ENCODE peak calls at places on chromosomes 3 and 15, in six cellular contexts. One of them, this sample, is unnamed.

GRCh38 chr3:136366289-136366688 is 116.1 kb downstream of the PCCB start:
- DNase-seq in fibroblast of lung: peak; percentile 29
- DNase-seq in heart right ventricle: no peak
- DNase-seq in hepatocyte: no peak
- DNase-seq in gastrocnemius medialis: no peak
- DNase-seq in H9: no peak
- DNase-seq in this sample: peak; percentile 21

GRCh38 chr3:72130565-72130964 is 345.6 kb upstream of the PROK2 start:
- DNase-seq in fibroblast of lung: no peak
- DNase-seq in heart right ventricle: no peak
- DNase-seq in hepatocyte: no peak
- DNase-seq in gastrocnemius medialis: no peak
- DNase-seq in H9: no peak
- DNase-seq in this sample: no peak

GRCh38 chr3:79835701-79836100 is 67.9 kb upstream of the ROBO1 start:
- DNase-seq in fibroblast of lung: no peak
- DNase-seq in heart right ventricle: no peak
- DNase-seq in hepatocyte: no peak
- DNase-seq in gastrocnemius medialis: no peak
- DNase-seq in H9: no peak
- DNase-seq in this sample: no peak

GRCh38 chr3:43223670-43224364 is 62.5 kb upstream of the SNRK start:
- DNase-seq in fibroblast of lung: no peak
- DNase-seq in heart right ventricle: no peak
- DNase-seq in hepatocyte: no peak
- DNase-seq in gastrocnemius medialis: no peak
- DNase-seq in H9: no peak
- DNase-seq in this sample: no peak

GRCh38 chr3:177615015-177615414 is 417.7 kb upstream of the TBL1XR1 start:
- DNase-seq in fibroblast of lung: peak; percentile 99
- DNase-seq in heart right ventricle: peak; percentile 62
- DNase-seq in hepatocyte: no peak
- DNase-seq in gastrocnemius medialis: peak; percentile 52
- DNase-seq in H9: no peak
- DNase-seq in this sample: peak; percentile 69

GRCh38 chr3:103337179-103337845 is 902.5 kb downstream of the ZPLD1 start:
- DNase-seq in fibroblast of lung: no peak
- DNase-seq in heart right ventricle: no peak
- DNase-seq in hepatocyte: no peak
- DNase-seq in gastrocnemius medialis: no peak
- DNase-seq in H9: no peak
- DNase-seq in this sample: no peak

GRCh38 chr3:37601832-37602231 is 259.8 kb upstream of the CTDSPL start:
- DNase-seq in fibroblast of lung: no peak
- DNase-seq in heart right ventricle: no peak
- DNase-seq in hepatocyte: no peak
- DNase-seq in gastrocnemius medialis: no peak
- DNase-seq in H9: no peak
- DNase-seq in this sample: no peak

GRCh38 chr3:84600703-84601225 is 358.0 kb upstream of the CADM2 start:
- DNase-seq in fibroblast of lung: no peak
- DNase-seq in heart right ventricle: no peak
- DNase-seq in hepatocyte: no peak
- DNase-seq in gastrocnemius medialis: no peak
- DNase-seq in H9: no peak
- DNase-seq in this sample: no peak

GRCh38 chr3:148459931-148460513 is 237.7 kb upstream of the AGTR1 start:
- DNase-seq in fibroblast of lung: no peak
- DNase-seq in heart right ventricle: no peak
- DNase-seq in hepatocyte: no peak
- DNase-seq in gastrocnemius medialis: no peak
- DNase-seq in H9: no peak
- DNase-seq in this sample: no peak

GRCh38 chr15:58393196-58393790 is 38.5 kb upstream of the LIPC start:
- DNase-seq in fibroblast of lung: peak; percentile 49
- DNase-seq in heart right ventricle: no peak
- DNase-seq in hepatocyte: peak; percentile 71
- DNase-seq in gastrocnemius medialis: no peak
- DNase-seq in H9: no peak
- DNase-seq in this sample: no peak

GRCh38 chr3:129013491-129013891 is 12.4 kb downstream of the EFCC1 start:
- DNase-seq in fibroblast of lung: no peak
- DNase-seq in heart right ventricle: no peak
- DNase-seq in hepatocyte: no peak
- DNase-seq in gastrocnemius medialis: no peak
- DNase-seq in H9: no peak
- DNase-seq in this sample: no peak

GRCh38 chr3:15520804-15521572 is 518 bp downstream of the COLQ start:
- DNase-seq in fibroblast of lung: no peak
- DNase-seq in heart right ventricle: no peak
- DNase-seq in hepatocyte: no peak
- DNase-seq in gastrocnemius medialis: peak; percentile 27
- DNase-seq in H9: no peak
- DNase-seq in this sample: no peak

GRCh38 chr3:5002174-5002870 is 23.1 kb downstream of the BHLHE40 start:
- DNase-seq in fibroblast of lung: no peak
- DNase-seq in heart right ventricle: no peak
- DNase-seq in hepatocyte: no peak
- DNase-seq in gastrocnemius medialis: no peak
- DNase-seq in H9: no peak
- DNase-seq in this sample: no peak

GRCh38 chr3:126685493-126685892 is 18.5 kb upstream of the CHCHD6 start:
- DNase-seq in fibroblast of lung: peak; percentile 20
- DNase-seq in heart right ventricle: no peak
- DNase-seq in hepatocyte: no peak
- DNase-seq in gastrocnemius medialis: no peak
- DNase-seq in H9: no peak
- DNase-seq in this sample: no peak

GRCh38 chr3:181567446-181568075 is 144.2 kb upstream of the SOX2 start:
- DNase-seq in fibroblast of lung: peak; percentile 78
- DNase-seq in heart right ventricle: no peak
- DNase-seq in hepatocyte: no peak
- DNase-seq in gastrocnemius medialis: no peak
- DNase-seq in H9: no peak
- DNase-seq in this sample: peak; percentile 80

GRCh38 chr3:181631901-181632300 is 79.8 kb upstream of the SOX2 start:
- DNase-seq in fibroblast of lung: no peak
- DNase-seq in heart right ventricle: no peak
- DNase-seq in hepatocyte: no peak
- DNase-seq in gastrocnemius medialis: no peak
- DNase-seq in H9: no peak
- DNase-seq in this sample: no peak

GRCh38 chr3:149830902-149831301 is 17.9 kb downstream of the RNF13 start:
- DNase-seq in fibroblast of lung: no peak
- DNase-seq in heart right ventricle: no peak
- DNase-seq in hepatocyte: no peak
- DNase-seq in gastrocnemius medialis: no peak
- DNase-seq in H9: no peak
- DNase-seq in this sample: no peak

GRCh38 chr3:123620338-123620737 is 35.5 kb upstream of the HACD2 start:
- DNase-seq in fibroblast of lung: peak; percentile 63
- DNase-seq in heart right ventricle: no peak
- DNase-seq in hepatocyte: no peak
- DNase-seq in gastrocnemius medialis: no peak
- DNase-seq in H9: no peak
- DNase-seq in this sample: no peak

GRCh38 chr3:123621510-123622189 is 36.8 kb upstream of the HACD2 start:
- DNase-seq in fibroblast of lung: no peak
- DNase-seq in heart right ventricle: no peak
- DNase-seq in hepatocyte: no peak
- DNase-seq in gastrocnemius medialis: no peak
- DNase-seq in H9: no peak
- DNase-seq in this sample: no peak

GRCh38 chr3:123616593-123616992 is 31.7 kb upstream of the HACD2 start:
- DNase-seq in fibroblast of lung: no peak
- DNase-seq in heart right ventricle: no peak
- DNase-seq in hepatocyte: no peak
- DNase-seq in gastrocnemius medialis: no peak
- DNase-seq in H9: no peak
- DNase-seq in this sample: no peak

GRCh38 chr3:123618076-123618703 is 33.3 kb upstream of the HACD2 start:
- DNase-seq in fibroblast of lung: no peak
- DNase-seq in heart right ventricle: no peak
- DNase-seq in hepatocyte: no peak
- DNase-seq in gastrocnemius medialis: no peak
- DNase-seq in H9: no peak
- DNase-seq in this sample: no peak

DNA sequence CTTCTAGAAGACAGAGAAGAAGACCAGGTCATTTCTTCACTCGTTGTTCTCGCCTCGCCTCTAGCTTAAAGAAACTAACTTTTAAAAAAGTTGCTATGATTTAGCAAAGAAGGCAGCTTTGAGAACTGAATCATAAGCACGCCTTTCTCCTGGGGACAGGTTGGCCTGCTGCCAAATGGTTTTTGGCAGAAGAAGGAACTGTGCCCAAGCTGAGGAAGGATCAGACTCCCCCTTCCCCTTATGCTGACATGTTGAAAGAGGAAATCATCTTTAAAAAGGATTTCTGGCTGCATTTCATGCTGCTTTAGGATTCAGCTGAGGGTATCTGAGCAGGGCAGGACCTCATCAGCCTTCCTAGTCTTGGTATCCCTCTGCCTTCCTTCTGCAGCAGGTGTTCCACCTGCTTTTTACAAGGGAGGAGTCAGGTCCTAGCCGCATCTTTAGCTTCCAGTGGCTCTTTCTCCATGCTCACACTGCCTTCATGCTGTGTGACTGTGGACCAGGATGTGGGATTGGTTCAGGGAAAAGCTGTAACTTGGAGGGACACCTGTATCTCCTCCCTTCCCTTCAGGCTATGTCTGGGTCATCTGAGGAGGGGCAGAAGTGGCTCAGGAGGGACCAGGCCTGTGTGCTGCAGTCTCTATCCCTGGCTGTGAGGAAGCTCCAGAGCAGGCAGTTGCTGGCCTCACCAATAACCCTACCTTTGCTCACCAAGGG is 34.1 kb upstream of the HACD2 start:
- DNase-seq in fibroblast of lung: peak; percentile 74
- DNase-seq in heart right ventricle: peak; percentile 73
- DNase-seq in hepatocyte: peak; percentile 58
- DNase-seq in gastrocnemius medialis: peak; percentile 44
- DNase-seq in H9: no peak
- DNase-seq in this sample: peak; percentile 41
- H3K27ac ChIP-seq in fibroblast of lung: peak overlapping the region; percentile 6
- H3K27ac ChIP-seq in heart right ventricle: no peak overlapping the region
- H3K27ac ChIP-seq in hepatocyte: no peak overlapping the region
- H3K27ac ChIP-seq in gastrocnemius medialis: no peak overlapping the region
- H3K27ac ChIP-seq in H9: no peak overlapping the region
- H3K27ac ChIP-seq in this sample: no peak overlapping the region

GRCh38 chr3:10758304-10759037 is 57.6 kb upstream of the SLC6A11 start:
- DNase-seq in fibroblast of lung: peak; percentile 59
- DNase-seq in heart right ventricle: peak; percentile 22
- DNase-seq in hepatocyte: peak; percentile 84
- DNase-seq in gastrocnemius medialis: no peak
- DNase-seq in H9: peak; percentile 81
- DNase-seq in this sample: peak; percentile 31
- TF ChIP-seq CTCF in fibroblast of lung: peak; percentile 37
- TF ChIP-seq CTCF in heart right ventricle: peak; percentile 76
- TF ChIP-seq CTCF in hepatocyte: peak; percentile 75
- TF ChIP-seq CTCF in gastrocnemius medialis: peak; percentile 53
- TF ChIP-seq CTCF in H9: peak; percentile 89
- TF ChIP-seq CTCF in this sample: peak; percentile 93

GRCh38 chr3:105837143-105837740 is 31.6 kb downstream of the CBLB start:
- DNase-seq in fibroblast of lung: no peak
- DNase-seq in heart right ventricle: no peak
- DNase-seq in hepatocyte: no peak
- DNase-seq in gastrocnemius medialis: no peak
- DNase-seq in H9: no peak
- DNase-seq in this sample: no peak

GRCh38 chr3:105836533-105836932 is 32.3 kb downstream of the CBLB start:
- DNase-seq in fibroblast of lung: peak; percentile 96
- DNase-seq in heart right ventricle: peak; percentile 12
- DNase-seq in hepatocyte: no peak
- DNase-seq in gastrocnemius medialis: no peak
- DNase-seq in H9: no peak
- DNase-seq in this sample: no peak

GRCh38 chr3:105834768-105835167 is 34.0 kb downstream of the CBLB start:
- DNase-seq in fibroblast of lung: no peak
- DNase-seq in heart right ventricle: no peak
- DNase-seq in hepatocyte: no peak
- DNase-seq in gastrocnemius medialis: no peak
- DNase-seq in H9: no peak
- DNase-seq in this sample: peak; percentile 6

GRCh38 chr3:105837947-105838346 is 30.9 kb downstream of the CBLB start:
- DNase-seq in fibroblast of lung: no peak
- DNase-seq in heart right ventricle: no peak
- DNase-seq in hepatocyte: no peak
- DNase-seq in gastrocnemius medialis: no peak
- DNase-seq in H9: no peak
- DNase-seq in this sample: no peak

DNA sequence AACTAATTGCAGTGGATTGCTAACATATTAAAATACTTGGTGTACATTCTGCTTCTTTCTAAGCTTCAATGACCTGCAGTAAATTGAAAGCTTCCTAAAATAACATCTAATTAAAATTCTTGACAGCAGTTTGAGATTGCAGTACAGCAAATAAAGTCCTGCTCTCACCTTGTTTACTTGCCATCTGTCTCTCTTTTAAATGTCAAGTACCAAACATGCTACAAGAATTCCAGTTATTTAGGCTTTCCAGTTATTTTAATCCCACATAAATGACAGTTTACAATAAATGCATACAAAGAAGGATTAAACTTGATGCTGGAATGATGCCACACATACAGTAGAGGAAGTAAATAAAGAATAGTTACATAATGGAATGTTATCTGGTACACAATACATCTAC is 33.2 kb downstream of the CBLB start:
- DNase-seq in fibroblast of lung: no peak
- DNase-seq in heart right ventricle: no peak
- DNase-seq in hepatocyte: no peak
- DNase-seq in gastrocnemius medialis: no peak
- DNase-seq in H9: no peak
- DNase-seq in this sample: no peak
- H3K4me1 ChIP-seq in fibroblast of lung: peaks cover 3% of the 10 kb centered on the region
- H3K4me1 ChIP-seq in heart right ventricle: peaks cover 35% of the 10 kb centered on the region
- H3K4me1 ChIP-seq in hepatocyte: peaks cover 7% of the 10 kb centered on the region
- H3K4me1 ChIP-seq in gastrocnemius medialis: peaks cover 30% of the 10 kb centered on the region
- H3K4me1 ChIP-seq in H9: no peaks in the 10 kb centered on the region
- H3K4me1 ChIP-seq in this sample: peaks cover 9% of the 10 kb centered on the region

GRCh38 chr15:90418627-90419026 is 30.6 kb downstream of the IQGAP1 start:
- DNase-seq in fibroblast of lung: no peak
- DNase-seq in heart right ventricle: no peak
- DNase-seq in hepatocyte: no peak
- DNase-seq in gastrocnemius medialis: no peak
- DNase-seq in H9: no peak
- DNase-seq in this sample: no peak
- H3K27ac ChIP-seq in fibroblast of lung: peak overlapping the region; percentile 36
- H3K27ac ChIP-seq in heart right ventricle: no peak overlapping the region
- H3K27ac ChIP-seq in hepatocyte: no peak overlapping the region
- H3K27ac ChIP-seq in gastrocnemius medialis: peak overlapping the region; percentile 96
- H3K27ac ChIP-seq in H9: no peak overlapping the region
- H3K27ac ChIP-seq in this sample: no peak overlapping the region